ENCODE peak calls at places on chromosomes 12 and 14, in five cellular contexts. I, T, V, N and C are unnamed samples.

GRCh38 chr14:69592923-69593677 is 18.3 kb upstream of the SUSD6 start:
- DNase-seq in V (peak), I (no peak), N (peak), T (no peak), C (no peak)

GRCh38 chr12:127944211-127944899 is 322.6 kb upstream of the TMEM132C start:
- DNase-seq in N (no peak), V (no peak), T (no peak), I (no peak), C (no peak)

GRCh38 chr12:55908726-55909512 is 18.8 kb downstream of the PYM1 start:
- DNase-seq in N (peak), T (no peak), I (no peak), V (no peak), C (no peak)

GRCh38 chr14:49774111-49774510 is 6.2 kb downstream of the KLHDC2 start:
- DNase-seq in I (no peak), V (no peak), N (no peak), T (no peak), C (no peak)

GRCh38 chr12:96155181-96155580 is 39.0 kb upstream of the ELK3 start:
- DNase-seq in T (no peak), V (no peak), N (no peak), I (no peak), C (no peak)

GRCh38 chr14:33699300-33699699 is 251.6 kb downstream of the EGLN3 start:
- DNase-seq in N (no peak), I (no peak), T (no peak), V (no peak), C (no peak)

GRCh38 chr14:102095231-102095870 is 8.5 kb upstream of the HSP90AA1 start:
- DNase-seq in V (no peak), I (no peak), N (peak), T (no peak), C (no peak)

GRCh38 chr14:104770851-104771272 is 17.9 kb downstream of the SIVA1 start:
- DNase-seq in V (no peak), T (no peak), I (no peak), N (peak), C (no peak)

GRCh38 chr12:56657416-56658379 is 11.9 kb upstream of the ATP5F1B start:
- DNase-seq in V (no peak), N (peak), T (peak), I (peak), C (no peak)

GRCh38 chr14:33715223-33715528 is 235.7 kb downstream of the EGLN3 start:
- DNase-seq in V (no peak), T (no peak), I (no peak), N (no peak), C (no peak)

GRCh38 chr12:107519906-107520859 is 165.4 kb upstream of the PWP1 start:
- DNase-seq in V (no peak), T (no peak), I (peak), N (no peak), C (no peak)

GRCh38 chr14:96176275-96176674 is 28.4 kb upstream of the BDKRB2 start:
- DNase-seq in I (no peak), N (peak), V (no peak), T (no peak), C (no peak)

GRCh38 chr12:113231275-113232231 is 10.3 kb downstream of the TPCN1 start:
- DNase-seq in N (no peak), I (no peak), T (no peak), V (no peak), C (no peak)

GRCh38 chr12:19688489-19688888 is 249.2 kb downstream of the AEBP2 start:
- DNase-seq in I (no peak), T (no peak), N (peak), V (no peak), C (no peak)

GRCh38 chr14:55436530-55436929 is 3.9 kb downstream of the TBPL2 start:
- DNase-seq in T (no peak), V (no peak), I (no peak), N (no peak), C (no peak)

GRCh38 chr14:103867523-103867953 is 20.2 kb upstream of the PPP1R13B start:
- DNase-seq in N (no peak), I (no peak), V (no peak), T (no peak), C (no peak)

GRCh38 chr12:74108729-74109128 is 428.9 kb upstream of the ATXN7L3B start:
- DNase-seq in T (no peak), N (no peak), V (no peak), I (no peak), C (no peak)

GRCh38 chr12:117226505-117226904 is 36.2 kb upstream of the FBXO21 start:
- DNase-seq in I (no peak), T (no peak), V (no peak), N (no peak), C (no peak)

GRCh38 chr14:64061706-64062105 is 208.9 kb downstream of the SYNE2 start:
- DNase-seq in T (no peak), I (no peak), N (no peak), V (no peak), C (no peak)

GRCh38 chr12:88242161-88242925 is 100.2 kb downstream of the TMTC3 start:
- DNase-seq in N (peak), V (peak), T (no peak), I (no peak), C (peak)

GRCh38 chr12:132525833-132526455 is 36.0 kb downstream of the FBRSL1 start:
- DNase-seq in T (no peak), N (no peak), I (no peak), V (no peak), C (no peak)

GRCh38 chr14:102043251-102044025 is 43.4 kb downstream of the HSP90AA1 start:
- DNase-seq in I (no peak), V (no peak), T (no peak), N (no peak), C (no peak)

GRCh38 chr12:1357171-1357570 is 237.2 kb downstream of the FBXL14 start:
- DNase-seq in V (no peak), T (no peak), I (no peak), N (peak), C (no peak)

GRCh38 chr14:24296341-24297157 is 3.0 kb downstream of the DHRS1 start:
- DNase-seq in T (peak), V (peak), N (peak), I (no peak), C (peak)

DNA sequence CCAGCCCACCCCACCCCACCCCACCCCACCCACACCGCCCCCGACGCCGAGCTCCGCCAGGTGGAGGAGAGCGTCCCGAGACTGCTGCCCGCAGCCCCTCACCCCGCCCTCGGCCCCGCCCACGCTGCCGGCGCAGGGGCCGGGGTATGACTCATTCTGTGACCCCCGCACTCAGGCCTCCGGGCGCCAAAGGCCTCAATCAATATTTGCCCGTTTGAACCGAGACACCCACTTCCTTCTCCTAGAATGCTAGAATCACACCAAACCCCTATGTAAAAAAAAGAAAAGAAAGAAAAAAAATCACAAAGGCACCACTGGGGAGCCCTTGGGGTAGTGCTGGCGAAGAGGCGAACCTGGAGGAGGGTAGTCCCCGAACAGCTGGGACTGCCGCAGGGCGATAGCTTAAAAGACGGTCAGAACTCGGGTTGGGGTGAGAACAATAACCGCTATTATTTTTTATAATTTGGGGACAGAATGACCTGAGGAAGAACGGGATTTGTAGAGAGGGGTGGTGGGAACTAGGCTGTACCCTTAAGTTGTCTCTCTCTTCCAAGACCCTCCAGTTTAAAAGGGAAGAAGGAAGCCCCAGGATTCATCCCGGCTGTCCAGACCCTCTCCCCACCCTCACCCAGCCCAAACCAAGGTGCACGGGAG is 894 bp downstream of the KRT8 start:
- DNase-seq in V (no peak), T (peak), N (peak), I (no peak), C (no peak)
- TF ChIP-seq CTCF in V (no peak), T (no peak), N (no peak), I (no peak), C (no peak)

GRCh38 chr12:30836656-30837445 is 82.1 kb upstream of the CAPRIN2 start:
- DNase-seq in T (no peak), I (no peak), N (no peak), V (no peak), C (no peak)

GRCh38 chr12:30839643-30840190 is 85.0 kb upstream of the CAPRIN2 start:
- DNase-seq in N (no peak), I (no peak), T (no peak), V (no peak), C (no peak)

GRCh38 chr12:30835216-30835615 is 80.5 kb upstream of the CAPRIN2 start:
- DNase-seq in T (no peak), I (no peak), N (no peak), V (no peak), C (no peak)

GRCh38 chr12:30840715-30841114 is 85.8 kb upstream of the TSPAN11 start:
- DNase-seq in N (no peak), T (no peak), I (no peak), V (no peak), C (no peak)

DNA sequence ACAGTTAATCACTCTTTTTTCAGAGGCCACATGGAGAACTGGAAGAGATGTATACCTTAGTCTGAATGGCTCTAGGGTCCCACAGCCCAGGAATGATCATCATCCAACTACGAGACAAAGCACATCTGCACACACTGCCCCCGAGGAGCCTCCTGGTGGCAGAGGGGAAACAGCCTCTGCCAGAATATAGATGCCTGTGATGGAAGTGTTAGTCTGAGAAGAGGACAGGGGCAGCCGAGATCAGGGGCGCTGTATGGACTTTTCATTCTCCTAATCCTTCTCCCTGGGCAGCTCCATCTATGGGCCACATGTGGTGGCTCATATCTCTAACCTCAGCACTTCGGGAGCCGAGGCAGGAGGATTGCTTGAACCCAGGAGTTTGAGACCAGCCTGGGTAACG is 82.8 kb upstream of the CAPRIN2 start:
- DNase-seq in I (no peak), V (no peak), N (no peak), T (no peak), C (no peak)
- TF ChIP-seq CTCF in I (no peak), V (peak), N (no peak), T (no peak), C (no peak)

GRCh38 chr14:51738754-51739153 is 87.0 kb downstream of the FRMD6 start:
- DNase-seq in V (no peak), I (no peak), T (peak), N (no peak), C (no peak)
- TF ChIP-seq CTCF in V (no peak), I (no peak), T (no peak), N (no peak), C (no peak)

DNA sequence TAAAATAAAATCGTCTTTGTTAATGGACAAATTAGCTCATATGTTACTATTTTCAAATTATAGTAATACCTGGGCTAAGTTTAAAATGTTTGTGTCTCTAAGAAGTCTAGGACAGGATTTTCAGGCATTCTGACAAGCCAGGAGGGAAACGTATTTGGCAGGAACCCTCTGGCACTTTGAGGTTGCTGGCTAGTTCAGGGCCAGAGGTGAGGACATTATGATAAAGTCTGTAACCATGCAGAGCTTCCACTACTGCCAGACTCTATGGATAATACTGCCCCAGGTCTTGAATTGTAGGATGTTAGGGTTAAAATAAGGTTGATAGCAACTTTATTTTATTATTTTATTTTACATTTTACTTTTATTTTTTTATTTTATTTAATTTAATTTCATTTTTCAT is 56.4 kb downstream of the RPAP3 start:
- DNase-seq in V (no peak), I (no peak), N (no peak), T (no peak), C (no peak)
- TF ChIP-seq CTCF in V (no peak), I (no peak), N (no peak), T (no peak), C (no peak)

GRCh38 chr12:31245822-31246469 is 80.0 kb downstream of the SINHCAF start:
- DNase-seq in V (no peak), N (peak), I (no peak), T (no peak), C (no peak)
- TF ChIP-seq CTCF in V (peak), N (peak), I (no peak), T (no peak), C (no peak)

GRCh38 chr12:67415473-67415872 is 146.3 kb downstream of the CAND1 start:
- DNase-seq in T (peak), I (no peak), N (peak), V (no peak), C (no peak)
- TF ChIP-seq CTCF in T (peak), I (no peak), N (peak), V (peak), C (no peak)

GRCh38 chr12:120497524-120498150 is 1.7 kb downstream of the DYNLL1 start:
- DNase-seq in N (peak), T (no peak), V (no peak), I (no peak), C (no peak)

GRCh38 chr12:120495723-120496352 is at the start of gene DYNLL1:
- DNase-seq in V (peak), T (peak), N (peak), I (peak), C (peak)

GRCh38 chr12:120495189-120495722 is 657 bp upstream of the DYNLL1 start:
- DNase-seq in V (no peak), I (no peak), N (no peak), T (no peak), C (no peak)

GRCh38 chr12:120498870-120499515 is 3.1 kb downstream of the DYNLL1 start:
- DNase-seq in N (no peak), V (no peak), I (no peak), T (no peak), C (no peak)

DNA sequence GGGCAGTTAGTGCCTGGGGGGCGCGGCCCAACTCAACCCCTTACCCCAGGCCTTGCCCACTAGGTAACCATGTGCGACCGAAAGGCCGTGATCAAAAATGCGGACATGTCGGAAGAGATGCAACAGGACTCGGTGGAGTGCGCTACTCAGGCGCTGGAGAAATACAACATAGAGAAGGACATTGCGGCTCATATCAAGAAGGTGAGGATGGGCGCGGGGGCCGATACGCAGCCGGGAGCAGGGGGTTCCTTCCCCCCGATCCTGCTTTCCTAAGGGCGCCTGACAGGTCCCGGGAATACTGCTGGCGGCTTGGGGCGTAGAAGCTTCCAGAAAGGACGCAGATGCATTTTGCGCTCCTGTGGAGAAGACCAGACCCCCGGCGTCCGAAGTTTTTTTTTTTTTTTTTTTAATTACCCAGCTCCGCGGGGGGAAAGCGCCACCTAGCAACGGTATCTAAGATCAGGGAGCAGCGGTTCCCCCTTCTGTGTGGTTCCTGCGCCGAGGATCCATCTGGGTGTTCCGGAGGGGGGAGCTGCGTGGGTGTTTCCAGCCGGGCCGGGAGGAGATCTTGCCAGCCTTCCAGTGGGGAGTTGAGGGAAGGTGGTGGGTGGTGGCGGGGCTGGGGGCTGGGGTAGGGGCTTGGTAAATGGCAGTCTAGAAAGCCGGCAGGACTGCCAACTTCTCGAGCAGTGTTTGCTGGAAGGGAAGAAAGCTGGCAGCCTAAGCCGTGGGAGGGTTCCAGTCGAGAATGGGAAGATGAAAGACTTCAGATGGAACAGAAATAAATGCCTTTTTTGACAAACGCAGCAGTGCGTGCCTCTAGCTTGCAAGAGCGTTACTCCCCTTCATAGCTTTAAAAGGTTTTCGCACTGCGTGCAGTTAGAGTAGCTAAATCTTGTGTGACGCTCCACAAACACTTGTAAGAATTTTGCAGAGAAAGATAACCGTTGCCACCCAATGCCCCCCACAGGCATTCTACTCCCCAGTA is 734 bp downstream of the DYNLL1 start:
- DNase-seq in N (peak), T (peak), V (no peak), I (peak), C (peak)
- TF ChIP-seq CTCF in N (no peak), T (peak), V (no peak), I (no peak), C (no peak)

GRCh38 chr14:56482306-56482705 is 97.3 kb upstream of the TMEM260 start:
- DNase-seq in I (no peak), V (no peak), N (peak), T (no peak), C (no peak)
- TF ChIP-seq CTCF in I (no peak), V (peak), N (peak), T (peak), C (no peak)